ENCODE peak calls at places on chromosomes 2 and 18, in eight cellular contexts. One of them, this sample, is unnamed.

GRCh38 chr18:35441857-35442595 is 55.7 kb downstream of the INO80C start:
- DNase-seq in GM12878: no peak
- DNase-seq in GM23338: no peak
- DNase-seq in choroid plexus epithelial cell: peak
- DNase-seq in upper lobe of right lung: no peak
- DNase-seq in PC-3: no peak
- DNase-seq in LNCaP clone FGC: no peak
- DNase-seq in SK-N-SH: no peak
- DNase-seq in this sample: no peak

GRCh38 chr2:221501210-221501882 is 70.8 kb downstream of the EPHA4 start:
- DNase-seq in SK-N-SH: no peak
- DNase-seq in GM12878: no peak
- DNase-seq in LNCaP clone FGC: no peak
- DNase-seq in GM23338: no peak
- DNase-seq in PC-3: no peak
- DNase-seq in upper lobe of right lung: no peak
- DNase-seq in choroid plexus epithelial cell: peak
- DNase-seq in this sample: peak

GRCh38 chr18:12302391-12303147 is 5.5 kb upstream of the TUBB6 start:
- DNase-seq in GM12878: no peak
- DNase-seq in upper lobe of right lung: no peak
- DNase-seq in SK-N-SH: no peak
- DNase-seq in GM23338: no peak
- DNase-seq in LNCaP clone FGC: no peak
- DNase-seq in PC-3: no peak
- DNase-seq in choroid plexus epithelial cell: no peak
- DNase-seq in this sample: no peak

GRCh38 chr2:37604716-37605115 is 66.7 kb downstream of the CDC42EP3 start:
- DNase-seq in LNCaP clone FGC: no peak
- DNase-seq in choroid plexus epithelial cell: no peak
- DNase-seq in GM23338: no peak
- DNase-seq in GM12878: no peak
- DNase-seq in upper lobe of right lung: no peak
- DNase-seq in PC-3: peak
- DNase-seq in SK-N-SH: no peak
- DNase-seq in this sample: no peak

GRCh38 chr2:200765139-200765951 is 46.4 kb upstream of the BZW1 start:
- DNase-seq in SK-N-SH: no peak
- DNase-seq in GM12878: no peak
- DNase-seq in PC-3: peak
- DNase-seq in upper lobe of right lung: no peak
- DNase-seq in LNCaP clone FGC: no peak
- DNase-seq in GM23338: no peak
- DNase-seq in choroid plexus epithelial cell: peak
- DNase-seq in this sample: peak

GRCh38 chr18:3525870-3526420 is 76.0 kb downstream of the TGIF1 start:
- DNase-seq in PC-3: no peak
- DNase-seq in GM23338: no peak
- DNase-seq in upper lobe of right lung: no peak
- DNase-seq in LNCaP clone FGC: no peak
- DNase-seq in GM12878: peak
- DNase-seq in SK-N-SH: no peak
- DNase-seq in choroid plexus epithelial cell: peak
- DNase-seq in this sample: no peak

GRCh38 chr2:60882971-60883753 is 1.8 kb downstream of the REL start:
- DNase-seq in choroid plexus epithelial cell: peak
- DNase-seq in GM12878: peak
- DNase-seq in PC-3: peak
- DNase-seq in GM23338: peak
- DNase-seq in SK-N-SH: peak
- DNase-seq in upper lobe of right lung: no peak
- DNase-seq in LNCaP clone FGC: no peak
- DNase-seq in this sample: peak

GRCh38 chr2:191932261-191932660 is 85.4 kb upstream of the CAVIN2 start:
- DNase-seq in choroid plexus epithelial cell: no peak
- DNase-seq in GM12878: no peak
- DNase-seq in SK-N-SH: no peak
- DNase-seq in GM23338: no peak
- DNase-seq in PC-3: no peak
- DNase-seq in upper lobe of right lung: no peak
- DNase-seq in LNCaP clone FGC: peak
- DNase-seq in this sample: no peak

GRCh38 chr2:197888322-197888721 is 83.9 kb downstream of the PLCL1 start:
- DNase-seq in choroid plexus epithelial cell: no peak
- DNase-seq in GM12878: no peak
- DNase-seq in LNCaP clone FGC: no peak
- DNase-seq in PC-3: no peak
- DNase-seq in SK-N-SH: no peak
- DNase-seq in upper lobe of right lung: no peak
- DNase-seq in GM23338: no peak
- DNase-seq in this sample: no peak

GRCh38 chr18:477565-477964 is 22.9 kb downstream of the COLEC12 start:
- DNase-seq in choroid plexus epithelial cell: no peak
- DNase-seq in SK-N-SH: no peak
- DNase-seq in upper lobe of right lung: no peak
- DNase-seq in GM23338: peak
- DNase-seq in LNCaP clone FGC: no peak
- DNase-seq in GM12878: no peak
- DNase-seq in PC-3: peak
- DNase-seq in this sample: no peak

DNA sequence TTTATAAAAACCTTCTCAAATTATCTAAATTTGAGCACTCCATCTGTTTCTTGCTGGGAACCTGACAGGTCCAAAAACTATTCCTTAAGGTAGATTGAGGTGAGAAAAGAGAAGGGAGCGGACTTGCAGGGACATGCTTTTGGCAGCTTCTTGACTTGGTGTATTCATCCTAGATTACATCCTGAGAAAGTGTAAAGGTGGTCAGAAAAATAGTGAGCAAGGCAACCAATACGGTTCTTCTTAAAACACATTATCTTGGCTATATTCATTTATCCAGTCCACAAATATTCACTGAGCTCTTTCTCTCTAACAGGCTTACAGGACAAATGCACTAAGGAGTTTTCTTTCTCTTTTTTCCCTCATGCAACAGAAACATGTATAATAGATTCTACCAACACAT is 230.0 kb downstream of the LRP1B start:
- DNase-seq in choroid plexus epithelial cell: no peak
- DNase-seq in GM12878: no peak
- DNase-seq in LNCaP clone FGC: no peak
- DNase-seq in upper lobe of right lung: no peak
- DNase-seq in PC-3: no peak
- DNase-seq in SK-N-SH: no peak
- DNase-seq in GM23338: no peak
- DNase-seq in this sample: no peak
- TF ChIP-seq CTCF in choroid plexus epithelial cell: no peak
- TF ChIP-seq CTCF in GM12878: no peak
- TF ChIP-seq CTCF in LNCaP clone FGC: no peak
- TF ChIP-seq CTCF in upper lobe of right lung: no peak
- TF ChIP-seq CTCF in PC-3: no peak
- TF ChIP-seq CTCF in SK-N-SH: no peak
- TF ChIP-seq CTCF in GM23338: no peak
- TF ChIP-seq CTCF in this sample: no peak

DNA sequence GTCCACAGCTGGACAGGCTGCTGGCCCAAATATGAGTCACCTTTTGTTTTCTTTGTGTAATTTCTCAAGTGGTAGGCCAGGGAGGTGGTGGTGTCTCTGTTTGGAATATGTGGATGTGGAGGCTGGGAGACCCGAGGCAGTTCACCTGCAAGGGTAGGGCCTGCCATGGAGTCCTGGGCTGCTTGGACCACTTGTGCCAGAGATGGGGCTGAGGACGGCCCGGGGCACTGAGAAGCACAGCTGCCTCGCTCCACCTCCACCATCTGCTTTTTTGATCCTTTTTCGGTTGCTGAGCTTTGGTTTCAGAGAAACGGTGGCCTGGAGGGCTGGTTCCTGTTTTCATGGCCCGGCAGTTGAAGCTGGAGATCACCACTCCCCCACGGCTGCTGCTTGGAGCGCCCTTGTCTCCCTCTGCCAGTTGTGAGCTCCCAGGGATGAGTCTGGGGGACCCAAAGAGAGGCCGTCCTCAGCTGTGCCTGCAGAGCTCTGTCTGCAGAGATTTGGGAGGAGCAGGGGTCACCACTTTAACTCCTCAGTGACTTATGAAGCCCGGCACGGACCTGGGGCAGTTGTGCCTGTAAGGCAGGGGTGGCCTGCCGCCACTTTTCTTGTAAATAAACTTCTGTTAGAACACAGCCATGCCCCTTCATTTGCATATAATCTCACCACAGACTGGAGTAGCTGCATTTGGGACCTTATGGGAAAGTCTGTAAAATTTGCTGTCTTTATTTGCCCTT is 67.6 kb upstream of the MCFD2 start:
- DNase-seq in PC-3: peak
- DNase-seq in GM23338: no peak
- DNase-seq in upper lobe of right lung: no peak
- DNase-seq in SK-N-SH: peak
- DNase-seq in LNCaP clone FGC: no peak
- DNase-seq in choroid plexus epithelial cell: peak
- DNase-seq in GM12878: peak
- DNase-seq in this sample: peak
- H3K4me3 ChIP-seq in PC-3: no peak
- H3K4me3 ChIP-seq in GM23338: no peak
- H3K4me3 ChIP-seq in upper lobe of right lung: no peak
- H3K4me3 ChIP-seq in SK-N-SH: no peak
- H3K4me3 ChIP-seq in LNCaP clone FGC: no peak
- H3K4me3 ChIP-seq in choroid plexus epithelial cell: no peak
- H3K4me3 ChIP-seq in GM12878: peak
- H3K4me3 ChIP-seq in this sample: no peak

GRCh38 chr2:95728878-95729511 is 137.2 kb downstream of the TRIM43 start:
- DNase-seq in PC-3: peak
- DNase-seq in GM12878: peak
- DNase-seq in upper lobe of right lung: no peak
- DNase-seq in choroid plexus epithelial cell: peak
- DNase-seq in SK-N-SH: peak
- DNase-seq in GM23338: peak
- DNase-seq in LNCaP clone FGC: peak
- DNase-seq in this sample: peak
- TF ChIP-seq CTCF in PC-3: peak
- TF ChIP-seq CTCF in GM12878: peak
- TF ChIP-seq CTCF in upper lobe of right lung: peak
- TF ChIP-seq CTCF in choroid plexus epithelial cell: peak
- TF ChIP-seq CTCF in SK-N-SH: peak
- TF ChIP-seq CTCF in GM23338: peak
- TF ChIP-seq CTCF in LNCaP clone FGC: peak
- TF ChIP-seq CTCF in this sample: peak

GRCh38 chr18:32158108-32158624 is 31.7 kb upstream of the MEP1B start:
- DNase-seq in GM23338: peak
- DNase-seq in choroid plexus epithelial cell: peak
- DNase-seq in SK-N-SH: peak
- DNase-seq in PC-3: peak
- DNase-seq in GM12878: peak
- DNase-seq in upper lobe of right lung: peak
- DNase-seq in LNCaP clone FGC: peak
- DNase-seq in this sample: peak
- H3K4me3 ChIP-seq in GM23338: peak
- H3K4me3 ChIP-seq in choroid plexus epithelial cell: no peak
- H3K4me3 ChIP-seq in SK-N-SH: no peak
- H3K4me3 ChIP-seq in PC-3: peak
- H3K4me3 ChIP-seq in GM12878: no peak
- H3K4me3 ChIP-seq in upper lobe of right lung: peak
- H3K4me3 ChIP-seq in LNCaP clone FGC: peak
- H3K4me3 ChIP-seq in this sample: peak

GRCh38 chr2:80091237-80091636 is 213.3 kb downstream of the LRRTM1 start:
- DNase-seq in SK-N-SH: peak
- DNase-seq in GM23338: no peak
- DNase-seq in choroid plexus epithelial cell: no peak
- DNase-seq in upper lobe of right lung: no peak
- DNase-seq in GM12878: no peak
- DNase-seq in PC-3: no peak
- DNase-seq in LNCaP clone FGC: no peak
- DNase-seq in this sample: no peak

DNA sequence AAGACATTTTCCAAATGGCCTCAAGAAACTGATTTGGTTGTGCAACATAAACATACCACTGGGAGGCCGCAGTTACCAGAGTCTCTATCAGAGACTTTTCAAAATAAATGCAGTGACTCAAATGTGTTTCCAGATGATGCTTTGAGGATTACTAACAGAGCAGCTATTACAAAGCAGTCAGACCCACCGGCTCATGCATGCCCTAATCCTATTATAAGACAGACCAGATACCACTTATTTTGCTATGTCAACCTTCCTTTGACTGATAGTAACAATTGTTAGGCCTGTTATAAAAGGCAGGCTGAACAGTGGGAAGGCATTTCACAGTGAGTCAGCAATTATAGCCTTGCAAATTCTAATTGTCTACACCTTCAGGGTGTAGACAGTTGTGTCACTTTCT is 217.7 kb downstream of the LRRTM1 start:
- DNase-seq in SK-N-SH: peak
- DNase-seq in choroid plexus epithelial cell: peak
- DNase-seq in GM12878: no peak
- DNase-seq in GM23338: peak
- DNase-seq in upper lobe of right lung: no peak
- DNase-seq in LNCaP clone FGC: no peak
- DNase-seq in PC-3: no peak
- DNase-seq in this sample: peak
- TF ChIP-seq CTCF in SK-N-SH: peak
- TF ChIP-seq CTCF in choroid plexus epithelial cell: no peak
- TF ChIP-seq CTCF in GM12878: no peak
- TF ChIP-seq CTCF in GM23338: no peak
- TF ChIP-seq CTCF in upper lobe of right lung: no peak
- TF ChIP-seq CTCF in LNCaP clone FGC: no peak
- TF ChIP-seq CTCF in PC-3: no peak
- TF ChIP-seq CTCF in this sample: peak

GRCh38 chr2:156803243-156803642 is 367.1 kb downstream of the GPD2 start:
- DNase-seq in GM12878: no peak
- DNase-seq in GM23338: peak
- DNase-seq in PC-3: no peak
- DNase-seq in choroid plexus epithelial cell: no peak
- DNase-seq in SK-N-SH: no peak
- DNase-seq in upper lobe of right lung: no peak
- DNase-seq in LNCaP clone FGC: no peak
- DNase-seq in this sample: no peak
- H3K4me3 ChIP-seq in GM12878: no peak
- H3K4me3 ChIP-seq in GM23338: no peak
- H3K4me3 ChIP-seq in PC-3: no peak
- H3K4me3 ChIP-seq in choroid plexus epithelial cell: no peak
- H3K4me3 ChIP-seq in SK-N-SH: peak
- H3K4me3 ChIP-seq in upper lobe of right lung: no peak
- H3K4me3 ChIP-seq in LNCaP clone FGC: no peak
- H3K4me3 ChIP-seq in this sample: no peak

GRCh38 chr2:46091004-46091403 is 206.2 kb upstream of the EPAS1 start:
- DNase-seq in GM12878: no peak
- DNase-seq in choroid plexus epithelial cell: no peak
- DNase-seq in upper lobe of right lung: no peak
- DNase-seq in SK-N-SH: peak
- DNase-seq in LNCaP clone FGC: no peak
- DNase-seq in PC-3: peak
- DNase-seq in GM23338: peak
- DNase-seq in this sample: no peak
- TF ChIP-seq CTCF in GM12878: no peak
- TF ChIP-seq CTCF in choroid plexus epithelial cell: peak
- TF ChIP-seq CTCF in upper lobe of right lung: peak
- TF ChIP-seq CTCF in SK-N-SH: no peak
- TF ChIP-seq CTCF in LNCaP clone FGC: no peak
- TF ChIP-seq CTCF in PC-3: peak
- TF ChIP-seq CTCF in GM23338: peak
- TF ChIP-seq CTCF in this sample: no peak